ENCODE peak calls at places on chromosomes 3 and 15, in eight cellular contexts. One of them, this sample, is unnamed.

GRCh38 chr3:128060473-128061381 is 8.5 kb downstream of the SEC61A1 start:
- DNase-seq in breast epithelium: no peak
- DNase-seq in retina: no peak
- DNase-seq in caudate nucleus: no peak
- DNase-seq in NCI-H1105: no peak
- DNase-seq in germinal center: no peak
- DNase-seq in RPMI7951: peak; percentile 79
- DNase-seq in CD8-positive, alpha-beta memory T cell: no peak
- DNase-seq in this sample: no peak

GRCh38 chr3:18809640-18810305 is 338.5 kb upstream of the KCNH8 start:
- DNase-seq in CD8-positive, alpha-beta memory T cell: no peak
- DNase-seq in breast epithelium: no peak
- DNase-seq in NCI-H1105: no peak
- DNase-seq in RPMI7951: peak; percentile 6
- DNase-seq in caudate nucleus: no peak
- DNase-seq in retina: no peak
- DNase-seq in germinal center: no peak
- DNase-seq in this sample: no peak

GRCh38 chr3:146646251-146646650 is 41.1 kb upstream of the PLSCR5 start:
- DNase-seq in CD8-positive, alpha-beta memory T cell: no peak
- DNase-seq in caudate nucleus: no peak
- DNase-seq in retina: peak; percentile 13
- DNase-seq in breast epithelium: no peak
- DNase-seq in NCI-H1105: peak; percentile 34
- DNase-seq in germinal center: no peak
- DNase-seq in RPMI7951: no peak
- DNase-seq in this sample: no peak

GRCh38 chr15:60494108-60494507 is 15.2 kb upstream of the ICE2 start:
- DNase-seq in breast epithelium: no peak
- DNase-seq in retina: no peak
- DNase-seq in germinal center: no peak
- DNase-seq in RPMI7951: no peak
- DNase-seq in caudate nucleus: no peak
- DNase-seq in CD8-positive, alpha-beta memory T cell: no peak
- DNase-seq in NCI-H1105: no peak
- DNase-seq in this sample: no peak

GRCh38 chr3:169268286-169268776 is 395.2 kb downstream of the MECOM start:
- DNase-seq in CD8-positive, alpha-beta memory T cell: no peak
- DNase-seq in retina: no peak
- DNase-seq in germinal center: no peak
- DNase-seq in caudate nucleus: no peak
- DNase-seq in breast epithelium: no peak
- DNase-seq in RPMI7951: no peak
- DNase-seq in NCI-H1105: peak; percentile 76
- DNase-seq in this sample: no peak

GRCh38 chr3:156339491-156339890 is 215.4 kb downstream of the SSR3 start:
- DNase-seq in germinal center: no peak
- DNase-seq in CD8-positive, alpha-beta memory T cell: no peak
- DNase-seq in breast epithelium: no peak
- DNase-seq in caudate nucleus: no peak
- DNase-seq in retina: no peak
- DNase-seq in NCI-H1105: no peak
- DNase-seq in RPMI7951: no peak
- DNase-seq in this sample: no peak

GRCh38 chr15:67803996-67804843 is 21.1 kb upstream of the SKOR1 start:
- DNase-seq in retina: peak; percentile 72
- DNase-seq in CD8-positive, alpha-beta memory T cell: no peak
- DNase-seq in caudate nucleus: no peak
- DNase-seq in germinal center: no peak
- DNase-seq in RPMI7951: no peak
- DNase-seq in NCI-H1105: no peak
- DNase-seq in breast epithelium: no peak
- DNase-seq in this sample: no peak

GRCh38 chr3:31804251-31805051 is 176.6 kb downstream of the OSBPL10 start:
- DNase-seq in germinal center: no peak
- DNase-seq in retina: no peak
- DNase-seq in caudate nucleus: no peak
- DNase-seq in breast epithelium: no peak
- DNase-seq in NCI-H1105: no peak
- DNase-seq in RPMI7951: no peak
- DNase-seq in CD8-positive, alpha-beta memory T cell: no peak
- DNase-seq in this sample: no peak

GRCh38 chr3:188446791-188447190 is 292.8 kb downstream of the LPP start:
- DNase-seq in germinal center: no peak
- DNase-seq in caudate nucleus: no peak
- DNase-seq in NCI-H1105: no peak
- DNase-seq in retina: no peak
- DNase-seq in RPMI7951: no peak
- DNase-seq in CD8-positive, alpha-beta memory T cell: no peak
- DNase-seq in breast epithelium: no peak
- DNase-seq in this sample: no peak

GRCh38 chr3:56775931-56776461 is 25.8 kb downstream of the ARHGEF3 start:
- DNase-seq in NCI-H1105: no peak
- DNase-seq in RPMI7951: peak; percentile 35
- DNase-seq in caudate nucleus: no peak
- DNase-seq in CD8-positive, alpha-beta memory T cell: no peak
- DNase-seq in retina: peak; percentile 64
- DNase-seq in germinal center: no peak
- DNase-seq in breast epithelium: no peak
- DNase-seq in this sample: no peak